ENCODE peak calls at places on chromosome 15, in nine cellular contexts. T, L, E, I, O, J, C, U and R are unnamed samples.
A peak's percentile ranks its signal among the peaks of the same experiment; 100 is the strongest.

GRCh38 chr15:65306551-65306950 is 2.1 kb downstream of the RNU5B-1 start:
- DNase-seq in T (no peak), I (no peak), C (no peak), L (no peak), U (no peak), J (no peak), O (no peak), E (no peak), R (no peak)

GRCh38 chr15:82646250-82647044 is 716 bp downstream of the CPEB1 start:
- DNase-seq in I (no peak), U (no peak), J (peak; percentile 25), E (no peak), L (no peak), C (no peak), O (peak; percentile 12), T (no peak), R (no peak)

GRCh38 chr15:45583731-45584639 is 3.2 kb upstream of the BLOC1S6 start:
- DNase-seq in E (no peak), O (no peak), U (no peak), I (no peak), J (no peak), C (no peak), T (no peak), L (no peak), R (no peak)

GRCh38 chr15:101489633-101490407 is at the start of gene PCSK6:
- DNase-seq in O (no peak), I (no peak), U (no peak), T (no peak), L (no peak), E (no peak), C (no peak), J (no peak), R (no peak)

GRCh38 chr15:40333922-40334492 is 6.7 kb downstream of the CCDC9B start:
- DNase-seq in J (peak; percentile 67), L (no peak), U (peak; percentile 91), O (peak; percentile 44), E (peak; percentile 63), C (no peak), T (peak; percentile 84), I (peak; percentile 44), R (peak; percentile 48)

GRCh38 chr15:38868326-38869114 is 303.9 kb upstream of the RASGRP1 start:
- DNase-seq in U (peak; percentile 80), C (peak; percentile 86), E (peak; percentile 97), T (no peak), J (no peak), L (peak; percentile 92), O (no peak), I (no peak), R (no peak)

GRCh38 chr15:52734329-52734728 is 55.1 kb upstream of the ATOSA start:
- DNase-seq in L (no peak), T (no peak), I (no peak), O (no peak), E (no peak), J (no peak), U (no peak), C (no peak), R (no peak)

GRCh38 chr15:89768071-89768500 is 8.0 kb upstream of the MESP2 start:
- DNase-seq in I (no peak), O (no peak), L (peak; percentile 32), J (peak; percentile 76), E (no peak), T (no peak), C (no peak), U (no peak), R (no peak)

GRCh38 chr15:41661078-41661528 is 898 bp downstream of the MGA start:
- DNase-seq in L (no peak), U (no peak), T (no peak), C (no peak), E (peak; percentile 5), I (no peak), O (peak; percentile 55), J (no peak), R (no peak)

GRCh38 chr15:63938486-63939061 is 104.8 kb upstream of the HERC1 start:
- DNase-seq in E (no peak), J (no peak), O (no peak), I (no peak), C (no peak), L (no peak), U (no peak), T (no peak), R (no peak)

GRCh38 chr15:69575387-69575786 is 122.8 kb downstream of the RPLP1 start:
- DNase-seq in O (no peak), E (no peak), C (no peak), T (no peak), J (no peak), L (no peak), I (no peak), U (peak; percentile 57), R (no peak)

GRCh38 chr15:96415513-96416217 is 85.2 kb downstream of the NR2F2 start:
- DNase-seq in O (no peak), T (no peak), C (no peak), E (no peak), U (no peak), J (no peak), L (no peak), I (no peak), R (no peak)

GRCh38 chr15:58460108-58460507 is 28.3 kb downstream of the LIPC start:
- DNase-seq in E (no peak), T (no peak), O (no peak), J (no peak), I (no peak), L (no peak), U (peak; percentile 41), C (no peak), R (no peak)

GRCh38 chr15:20407553-20407952 is 134.0 kb downstream of the GOLGA6L6 start:
- DNase-seq in I (peak; percentile 15), C (no peak), J (no peak), O (no peak), U (no peak), T (no peak), L (no peak), E (no peak), R (no peak)

GRCh38 chr15:43883571-43883970 is 56.8 kb downstream of the WDR76 start:
- DNase-seq in C (no peak), O (no peak), E (no peak), U (no peak), I (no peak), T (no peak), J (no peak), L (no peak), R (no peak)

GRCh38 chr15:43879386-43880355 is 52.9 kb downstream of the WDR76 start:
- DNase-seq in J (no peak), I (no peak), O (no peak), U (no peak), L (no peak), C (no peak), T (no peak), E (no peak), R (no peak)

GRCh38 chr15:43880406-43881184 is 53.8 kb downstream of the WDR76 start:
- DNase-seq in U (no peak), T (no peak), E (no peak), I (no peak), J (no peak), O (no peak), C (no peak), L (no peak), R (no peak)

GRCh38 chr15:43878466-43878865 is 51.7 kb downstream of the WDR76 start:
- DNase-seq in I (no peak), L (no peak), C (no peak), U (no peak), O (no peak), T (no peak), E (no peak), J (no peak), R (no peak)

DNA sequence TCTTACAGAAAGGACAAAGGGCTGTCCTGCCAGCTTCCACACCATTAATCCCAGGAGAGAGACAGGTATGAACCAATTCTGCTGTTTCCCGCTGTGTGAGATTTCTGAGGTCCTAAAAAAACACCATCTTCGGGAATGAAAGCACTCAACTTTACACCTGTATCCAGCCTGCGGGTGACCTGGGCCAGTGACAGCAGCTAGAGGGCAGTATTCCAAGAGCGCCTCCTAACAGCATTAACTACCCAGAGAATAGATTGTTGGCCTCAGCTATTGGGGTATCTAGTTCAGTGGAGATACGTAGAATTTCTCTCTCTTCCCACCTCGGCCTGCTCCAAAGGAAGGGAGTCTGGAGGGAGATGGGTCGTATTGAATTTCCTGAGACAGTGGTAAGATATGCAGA is 55.1 kb downstream of the WDR76 start:
- DNase-seq in I (no peak), J (no peak), C (no peak), O (no peak), E (no peak), T (no peak), U (no peak), L (no peak), R (peak; percentile 38)
- TF ChIP-seq CTCF in I (no peak), J (no peak), C (peak; percentile 63), O (no peak), E (peak; percentile 63), T (peak; percentile 43), U (no peak), L (peak; percentile 71), R (peak; percentile 49)

GRCh38 chr15:88487796-88488523 is 20.5 kb downstream of the MRPS11 start:
- DNase-seq in U (no peak), C (no peak), T (no peak), E (no peak), O (no peak), J (no peak), L (no peak), I (no peak), R (no peak)
- TF ChIP-seq CTCF in U (no peak), C (no peak), T (no peak), E (no peak), O (no peak), J (no peak), L (no peak), I (no peak), R (no peak)

DNA sequence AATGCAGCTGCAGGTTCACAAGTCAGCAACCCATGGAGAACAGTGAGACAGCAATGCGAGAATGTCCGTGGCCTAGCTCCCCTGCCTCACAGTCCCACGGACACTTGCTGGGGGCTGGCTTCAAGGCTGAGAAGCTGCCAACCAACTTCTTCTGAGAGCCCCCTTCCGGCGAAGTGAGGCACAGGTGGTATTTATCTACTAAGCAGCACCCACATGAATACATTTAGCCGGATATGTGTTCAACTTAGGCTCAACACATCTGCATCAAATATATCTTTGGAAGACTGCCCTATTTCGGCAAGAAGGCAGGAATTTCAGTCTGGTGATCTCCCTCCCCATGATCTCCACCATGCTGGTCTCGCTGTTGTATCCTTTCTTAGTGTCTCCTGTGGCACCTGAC is 341.0 kb upstream of the NR2E3 start:
- DNase-seq in O (no peak), I (no peak), C (no peak), L (peak; percentile 13), E (no peak), J (no peak), T (no peak), U (no peak), R (no peak)
- TF ChIP-seq CTCF in O (no peak), I (no peak), C (no peak), L (peak; percentile 66), E (no peak), J (no peak), T (no peak), U (no peak), R (no peak)

DNA sequence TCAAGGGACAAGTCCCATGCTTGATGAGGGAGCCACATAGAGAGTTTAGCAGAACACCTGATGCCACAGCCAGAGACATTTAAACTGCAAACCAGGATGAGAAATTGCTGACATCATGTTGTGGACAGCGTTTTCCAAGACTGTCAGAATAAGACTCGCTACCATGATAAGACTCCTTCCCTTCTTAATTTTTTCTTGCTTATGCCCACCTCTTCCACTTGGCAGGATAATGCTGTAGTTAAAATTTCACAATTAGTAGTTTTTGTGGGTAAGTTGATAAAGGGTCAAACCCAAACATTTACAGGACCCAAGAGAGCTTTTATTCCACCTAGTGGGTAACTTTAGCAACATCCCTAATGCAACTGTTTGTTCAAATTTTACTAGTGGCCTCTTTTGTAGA is 3.0 kb upstream of the PIAS1 start:
- DNase-seq in E (no peak), O (no peak), U (no peak), C (no peak), J (no peak), L (no peak), T (no peak), I (no peak), R (no peak)
- TF ChIP-seq CTCF in E (no peak), O (no peak), U (no peak), C (no peak), J (no peak), L (peak; percentile 41), T (no peak), I (no peak), R (no peak)